ENCODE peak calls at places on chromosome 10, in six cellular contexts. F is fibroblast of the aortic adventitia, U is AG04449, N is NCI-H1694 treated with DMSO at 0.1 percent for 48 hours, A is kidney, K is activated T-helper 1 cell treated with Interleukin-2 at 50 U/mL for 16 hours. G is an unnamed sample.

GRCh38 chr10:27540672-27541071 is 36.6 kb downstream of the RAB18 start:
- DNase-seq in F (no peak), U (no peak), N (no peak), A (no peak), K (no peak), G (no peak)

GRCh38 chr10:77800738-77801266 is 125.8 kb downstream of the DLG5 start:
- DNase-seq in F (no peak), U (no peak), N (no peak), A (no peak), K (no peak), G (peak)

GRCh38 chr10:8544500-8544899 is 490.0 kb downstream of the GATA3 start:
- DNase-seq in F (no peak), U (no peak), N (no peak), A (no peak), K (no peak), G (no peak)

GRCh38 chr10:124259139-124259825 is 159.4 kb downstream of the OAT start:
- DNase-seq in F (no peak), U (no peak), N (no peak), A (no peak), K (no peak), G (no peak)

GRCh38 chr10:49184642-49185111 is 3.5 kb downstream of the TMEM273 start:
- DNase-seq in F (no peak), U (no peak), N (no peak), A (no peak), K (no peak), G (no peak)

GRCh38 chr10:52172581-52172980 is 141.5 kb upstream of the DKK1 start:
- DNase-seq in F (peak), U (no peak), N (no peak), A (no peak), K (no peak), G (no peak)

GRCh38 chr10:58588673-58589265 is 76.1 kb downstream of the BICC1 start:
- DNase-seq in F (no peak), U (no peak), N (no peak), A (peak), K (no peak), G (peak)

GRCh38 chr10:86958109-86958830 is at the start of gene SNCG:
- DNase-seq in F (no peak), U (no peak), N (no peak), A (peak), K (no peak), G (peak)

GRCh38 chr10:29816801-29817558 is 182.2 kb upstream of the SVIL start:
- DNase-seq in F (no peak), U (no peak), N (no peak), A (no peak), K (no peak), G (no peak)

GRCh38 chr10:56317603-56318002 is 43.5 kb downstream of the ZWINT start:
- DNase-seq in F (no peak), U (no peak), N (no peak), A (peak), K (no peak), G (no peak)

GRCh38 chr10:97059006-97059871 is 126.5 kb downstream of the SLIT1 start:
- DNase-seq in F (no peak), U (no peak), N (no peak), A (peak), K (no peak), G (no peak)

GRCh38 chr10:61452229-61452651 is 941 bp downstream of the TMEM26 start:
- DNase-seq in F (no peak), U (no peak), N (no peak), A (no peak), K (no peak), G (no peak)

GRCh38 chr10:93073539-93074136 is at the start of gene CYP26A1:
- DNase-seq in F (no peak), U (no peak), N (no peak), A (no peak), K (no peak), G (no peak)

GRCh38 chr10:88764110-88764509 is 4.3 kb downstream of the LIPN start:
- DNase-seq in F (no peak), U (no peak), N (no peak), A (no peak), K (no peak), G (no peak)

GRCh38 chr10:93261961-93262610 is 188.4 kb downstream of the CYP26A1 start:
- DNase-seq in F (peak), U (no peak), N (no peak), A (no peak), K (no peak), G (no peak)

G was measured in posterior vena cava.